ENCODE peak calls at places on chromosomes 4 and X, in four cellular contexts. Z, W, X and M are unnamed samples.

GRCh38 chr4:5863461-5864113 is 29.3 kb downstream of the CRMP1 start:
- DNase-seq in X (peak), W (peak), Z (no peak), M (no peak)

GRCh38 chr4:108493596-108493931 is 126.8 kb upstream of the RPL34 start:
- DNase-seq in Z (no peak), W (no peak), X (no peak), M (no peak)

GRCh38 chr4:51845736-51846135 is 2.8 kb downstream of the DCUN1D4 start:
- DNase-seq in W (no peak), X (no peak), Z (no peak), M (no peak)

GRCh38 chr4:176805155-176805554 is 12.4 kb upstream of the VEGFC start:
- DNase-seq in W (peak), Z (no peak), X (no peak), M (no peak)

GRCh38 chr4:2965262-2965661 is 1.9 kb downstream of the GRK4 start:
- DNase-seq in X (no peak), Z (no peak), W (no peak), M (no peak)

GRCh38 chr4:87046111-87046510 is 111.3 kb downstream of the AFF1 start:
- DNase-seq in Z (no peak), W (peak), X (no peak), M (no peak)

GRCh38 chr4:88017516-88018302 is 10.3 kb downstream of the PKD2 start:
- DNase-seq in W (peak), Z (no peak), X (no peak), M (no peak)

GRCh38 chr4:25504932-25505636 is 128.0 kb downstream of the ANAPC4 start:
- DNase-seq in W (no peak), X (no peak), Z (no peak), M (no peak)

GRCh38 chr4:94570558-94570957 is 118.8 kb downstream of the PDLIM5 start:
- DNase-seq in Z (no peak), X (no peak), W (peak), M (no peak)

GRCh38 chr4:87356832-87357526 is 34.0 kb downstream of the HSD17B11 start:
- DNase-seq in Z (no peak), X (no peak), W (peak), M (no peak)

GRCh38 chr4:2103127-2103842 is 44.2 kb downstream of the NAT8L start:
- DNase-seq in W (no peak), Z (no peak), X (no peak), M (no peak)

GRCh38 chr4:174681723-174682300 is 147.2 kb downstream of the GLRA3 start:
- DNase-seq in X (no peak), W (peak), Z (no peak), M (no peak)

GRCh38 chr4:76203541-76203940 is 10.1 kb downstream of the SCARB2 start:
- DNase-seq in X (no peak), Z (no peak), W (peak), M (no peak)

GRCh38 chrX:7074135-7074907 is 73.2 kb upstream of the STS start:
- DNase-seq in X (no peak), W (peak), Z (no peak), M (no peak)

GRCh38 chrX:54208531-54208930 is 25.5 kb upstream of the FAM120C start:
- DNase-seq in W (peak), X (no peak), Z (no peak), M (no peak)

GRCh38 chrX:24253030-24253429 is 60.8 kb downstream of the SUPT20HL2 start:
- DNase-seq in Z (no peak), W (no peak), X (no peak), M (no peak)

GRCh38 chr4:109826719-109827118 is 1.1 kb upstream of the RRH start:
- DNase-seq in Z (no peak), X (no peak), W (peak), M (peak)

GRCh38 chr4:183402771-183403170 is 41.7 kb upstream of the CDKN2AIP start:
- DNase-seq in Z (no peak), W (no peak), X (no peak), M (peak)

GRCh38 chr4:23934915-23935314 is 45.1 kb upstream of the PPARGC1A start:
- DNase-seq in W (peak), Z (no peak), X (no peak), M (no peak)

GRCh38 chrX:153766098-153766817 is 2.2 kb downstream of the PLXNB3 start:
- DNase-seq in W (peak), Z (no peak), X (peak), M (peak)

GRCh38 chr4:28092610-28093009 is 1232.0 kb downstream of the STIM2 start:
- DNase-seq in W (no peak), X (no peak), Z (no peak), M (no peak)

GRCh38 chr4:85867281-85867680 is 392.3 kb downstream of the ARHGAP24 start:
- DNase-seq in Z (no peak), W (no peak), X (no peak), M (no peak)